ENCODE peak calls at places on chromosome 13, in five cellular contexts. C is NCI-H345; E is activated CD4-positive, alpha-beta T cell treated with anti-CD3 and anti-CD28 coated beads, Interleukin-2, amount 50 U/mL, for 1 hour; G is GM03348; W is AG04450. S is an unnamed sample.

GRCh38 chr13:77002590-77003190 is 10.8 kb downstream of the CLN5 start:
- DNase-seq in C (peak; percentile 5), E (no peak), G (peak; percentile 57), W (no peak), S (peak; percentile 45)

GRCh38 chr13:86476656-86477055 is 677.4 kb upstream of the SLITRK6 start:
- DNase-seq in C (no peak), E (no peak), G (no peak), W (no peak), S (no peak)

GRCh38 chr13:110377178-110378175 is 70.4 kb downstream of the COL4A2 start:
- DNase-seq in C (no peak), E (no peak), G (no peak), W (no peak), S (no peak)

GRCh38 chr13:25253702-25254101 is 33.6 kb downstream of the MTMR6 start:
- DNase-seq in C (no peak), E (no peak), G (no peak), W (no peak), S (peak; percentile 21)

GRCh38 chr13:113839536-113840204 is 24.2 kb downstream of the GAS6 start:
- DNase-seq in C (no peak), E (no peak), G (no peak), W (no peak), S (no peak)

GRCh38 chr13:27533155-27533643 is 82.8 kb upstream of the MTIF3 start:
- DNase-seq in C (peak; percentile 28), E (peak; percentile 44), G (peak; percentile 93), W (peak; percentile 41), S (peak; percentile 94)

GRCh38 chr13:46544208-46544607 is 8.8 kb upstream of the LRCH1 start:
- DNase-seq in C (no peak), E (no peak), G (no peak), W (no peak), S (no peak)

GRCh38 chr13:60091573-60091972 is 72.2 kb downstream of the DIAPH3 start:
- DNase-seq in C (no peak), E (no peak), G (no peak), W (no peak), S (no peak)

GRCh38 chr13:42258747-42259146 is 13.2 kb upstream of the AKAP11 start:
- DNase-seq in C (no peak), E (no peak), G (no peak), W (no peak), S (no peak)

GRCh38 chr13:49694446-49694845 is 3.2 kb upstream of the EBPL start:
- DNase-seq in C (no peak), E (no peak), G (no peak), W (no peak), S (no peak)

GRCh38 chr13:102591988-102592781 is 4.6 kb upstream of the TPP2 start:
- DNase-seq in C (peak; percentile 84), E (peak; percentile 77), G (peak; percentile 84), W (peak; percentile 55), S (peak; percentile 79)

GRCh38 chr13:81540777-81541176 is 1199.9 kb upstream of the SPRY2 start:
- DNase-seq in C (no peak), E (no peak), G (no peak), W (no peak), S (no peak)

GRCh38 chr13:55653497-55653896 is 1487.2 kb upstream of the PRR20A start:
- DNase-seq in C (no peak), E (no peak), G (no peak), W (no peak), S (no peak)

GRCh38 chr13:95571941-95572340 is 19.4 kb downstream of the CLDN10 start:
- DNase-seq in C (peak; percentile 66), E (no peak), G (no peak), W (no peak), S (no peak)

GRCh38 chr13:84864341-84864740 is 934.9 kb downstream of the SLITRK6 start:
- DNase-seq in C (no peak), E (no peak), G (no peak), W (no peak), S (no peak)